ENCODE peak calls at places on chromosomes 4 and X, in seven cellular contexts. X is H9; N is nephron progenitor cell; Q is type B pancreatic cell; I is CD8-positive, alpha-beta T cell; P is RWPE1; Y is osteocyte. D is an unnamed sample.
A peak's percentile ranks its signal among the peaks of the same experiment; 100 is the strongest.

GRCh38 chr4:47187608-47188007 is 156.2 kb downstream of the GABRB1 start:
- DNase-seq in X (no peak), P (no peak), I (no peak), Q (no peak), Y (no peak), N (no peak), D (no peak)

GRCh38 chr4:1130318-1131186 is 17.2 kb upstream of the RNF212 start:
- DNase-seq in P (peak; percentile 65), X (peak; percentile 61), Y (no peak), Q (no peak), N (peak; percentile 74), I (peak; percentile 68), D (peak; percentile 55)

GRCh38 chr4:71453516-71453915 is 114.7 kb downstream of the SLC4A4 start:
- DNase-seq in Q (no peak), X (no peak), I (no peak), P (no peak), Y (no peak), N (no peak), D (no peak)

GRCh38 chrX:116732214-116732613 is 269.4 kb upstream of the CT83 start:
- DNase-seq in I (no peak), Q (no peak), X (no peak), N (no peak), P (no peak), Y (no peak), D (no peak)

GRCh38 chr4:55143858-55144257 is 18.5 kb upstream of the KDR start:
- DNase-seq in I (no peak), P (no peak), Q (no peak), Y (no peak), X (no peak), N (no peak), D (no peak)

GRCh38 chr4:87540176-87541058 is 11.2 kb upstream of the SPARCL1 start:
- DNase-seq in X (no peak), I (no peak), P (no peak), Q (no peak), N (no peak), Y (no peak), D (no peak)

GRCh38 chr4:81426770-81427604 is 44.7 kb downstream of the RASGEF1B start:
- DNase-seq in Y (no peak), N (no peak), P (peak; percentile 42), I (no peak), Q (no peak), X (no peak), D (no peak)

GRCh38 chrX:72027024-72027913 is 104.4 kb downstream of the RTL5 start:
- DNase-seq in P (no peak), I (no peak), X (peak; percentile 10), Q (peak; percentile 24), Y (peak; percentile 75), N (no peak), D (no peak)

GRCh38 chr4:3485011-3485881 is 22.1 kb downstream of the DOK7 start:
- DNase-seq in Y (no peak), N (no peak), P (peak; percentile 62), Q (no peak), I (no peak), X (no peak), D (no peak)

DNA sequence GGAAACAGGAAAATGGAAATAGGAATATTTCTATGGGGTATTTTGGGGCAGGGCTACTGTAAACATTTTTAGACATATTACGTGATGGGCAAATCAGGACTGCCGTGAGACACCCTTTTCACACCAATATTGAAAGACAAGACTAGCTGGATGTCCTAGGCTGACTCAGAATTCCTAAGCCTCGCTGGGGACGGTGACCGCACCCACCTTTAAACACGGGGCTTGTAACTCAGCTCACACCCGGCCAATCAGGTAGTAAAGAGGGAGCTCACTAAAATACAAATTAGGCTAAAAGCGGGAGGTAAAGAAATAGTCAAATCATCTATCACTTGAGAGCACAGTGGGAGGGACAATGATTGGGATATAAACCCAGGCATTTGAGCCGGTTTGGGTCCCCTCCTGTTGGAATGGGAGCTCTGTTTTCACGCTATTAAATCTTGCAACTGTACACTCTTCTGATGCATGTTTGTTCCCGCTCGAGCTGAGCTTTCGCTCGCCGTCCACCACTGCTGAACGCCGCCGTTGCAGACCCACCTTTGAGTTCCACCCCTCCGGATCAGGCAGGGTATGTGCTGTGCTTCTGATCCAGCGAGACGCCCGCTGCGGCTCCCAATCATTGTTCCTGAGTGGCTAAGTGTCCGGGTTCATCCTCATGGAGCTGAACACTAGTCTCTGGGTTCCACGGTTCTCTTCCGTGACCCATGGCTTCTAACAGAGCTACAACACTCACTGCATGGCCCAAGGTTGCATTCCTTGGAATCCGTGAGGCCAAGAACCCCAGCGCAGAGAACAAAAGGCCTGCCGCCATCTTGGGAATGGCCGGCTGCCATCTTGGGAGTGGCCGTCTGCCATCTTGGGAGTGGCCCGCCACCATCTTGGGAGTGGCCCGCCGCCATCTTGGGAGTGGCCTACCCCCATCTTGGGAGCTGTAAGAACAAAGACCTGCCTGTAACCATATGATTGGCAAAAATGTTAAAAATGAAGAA is 152.6 kb downstream of the CRLF2 start:
- DNase-seq in X (no peak), I (no peak), N (no peak), Q (no peak), Y (no peak), P (no peak), D (no peak)
- TF ChIP-seq CTCF in X (no peak), I (no peak), N (no peak), Q (no peak), Y (no peak), P (no peak), D (no peak)

DNA sequence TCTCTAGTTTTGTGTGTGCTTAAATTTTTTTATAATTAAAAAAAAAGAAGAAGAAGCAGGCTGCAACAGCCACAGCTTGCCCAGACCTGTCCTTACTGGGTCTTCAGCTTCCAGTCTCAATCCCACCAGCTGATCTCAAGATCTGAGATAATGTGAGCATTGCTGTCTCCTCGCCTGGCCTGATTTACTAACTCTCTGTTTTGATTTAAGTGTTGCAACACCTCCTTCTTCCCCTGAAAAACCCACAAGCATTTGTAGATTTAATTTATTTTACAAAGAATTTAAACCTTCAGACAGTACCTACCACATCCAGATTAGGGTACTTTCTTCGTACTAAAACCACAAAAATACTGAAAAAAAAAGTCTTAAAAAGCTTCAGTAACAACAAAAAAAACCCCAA is 38.0 kb downstream of the FAM241A start:
- DNase-seq in P (no peak), N (no peak), X (no peak), I (no peak), Y (no peak), Q (no peak), D (no peak)
- TF ChIP-seq CTCF in P (no peak), N (no peak), X (no peak), I (no peak), Y (no peak), Q (no peak), D (no peak)

GRCh38 chr4:178192611-178193010 is 750.4 kb upstream of the AGA start:
- DNase-seq in I (no peak), Y (no peak), X (no peak), P (no peak), Q (no peak), N (no peak), D (no peak)
- TF ChIP-seq CTCF in I (no peak), Y (no peak), X (no peak), P (no peak), Q (no peak), N (no peak), D (no peak)

DNA sequence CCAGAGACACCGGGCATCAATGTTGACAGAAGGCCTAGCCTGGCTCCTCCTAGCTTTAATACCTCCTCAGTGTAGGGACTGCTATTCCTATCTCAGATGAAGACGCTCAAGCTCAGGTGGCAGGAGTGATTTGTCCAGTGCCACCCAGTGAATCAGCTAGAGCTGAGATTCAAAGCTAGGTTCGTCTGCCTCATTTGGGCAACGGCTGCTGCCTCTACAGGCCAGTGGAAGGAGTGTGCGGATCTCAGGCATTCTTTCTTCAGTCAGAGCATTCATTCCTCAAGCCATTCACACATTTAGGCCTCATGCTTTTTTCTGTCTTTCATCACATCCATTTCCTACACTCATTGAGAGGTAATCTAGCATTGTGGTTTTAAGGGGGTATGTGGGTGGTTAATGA is 7.3 kb downstream of the TSR2 start:
- DNase-seq in X (peak; percentile 38), N (no peak), I (no peak), Q (no peak), Y (no peak), P (no peak), D (no peak)
- TF ChIP-seq CTCF in X (peak; percentile 54), N (no peak), I (no peak), Q (peak; percentile 48), Y (peak; percentile 25), P (no peak), D (peak; percentile 32)

D was measured in progenitor cell of endocrine pancreas.